ENCODE peak calls at places on chromosome 5, in nine cellular contexts. C, S, V, Q, L, I, E, N and A are unnamed samples.
A peak's percentile ranks its signal among the peaks of the same experiment; 100 is the strongest.

GRCh38 chr5:75551471-75551870 is 39.8 kb downstream of the POLK start:
- DNase-seq in C (peak; percentile 67), S (no peak), V (no peak), Q (no peak), L (no peak), I (no peak), E (peak; percentile 66), N (peak; percentile 70), A (no peak)

GRCh38 chr5:93995126-93995621 is 253.8 kb upstream of the POU5F2 start:
- DNase-seq in C (peak; percentile 29), S (no peak), V (no peak), Q (no peak), L (no peak), I (no peak), E (peak; percentile 44), N (no peak), A (no peak)

GRCh38 chr5:8958602-8959001 is 587.3 kb downstream of the SEMA5A start:
- DNase-seq in C (no peak), S (no peak), V (no peak), Q (no peak), L (no peak), I (no peak), E (no peak), N (no peak), A (no peak)

GRCh38 chr5:16903480-16904300 is 32.4 kb downstream of the MYO10 start:
- DNase-seq in C (no peak), S (no peak), V (peak; percentile 77), Q (no peak), L (no peak), I (no peak), E (no peak), N (no peak), A (no peak)

GRCh38 chr5:133292300-133292699 is 240.5 kb downstream of the HSPA4 start:
- DNase-seq in C (peak; percentile 66), S (no peak), V (no peak), Q (no peak), L (no peak), I (no peak), E (no peak), N (no peak), A (no peak)

GRCh38 chr5:34970552-34970951 is 41.2 kb downstream of the DNAJC21 start:
- DNase-seq in C (no peak), S (no peak), V (no peak), Q (no peak), L (no peak), I (no peak), E (no peak), N (no peak), A (no peak)

GRCh38 chr5:73031839-73032238 is 76.0 kb downstream of the FCHO2 start:
- DNase-seq in C (peak; percentile 53), S (no peak), V (no peak), Q (peak; percentile 30), L (no peak), I (no peak), E (peak; percentile 84), N (peak; percentile 79), A (no peak)

GRCh38 chr5:76041863-76042262 is 41.3 kb upstream of the SV2C start:
- DNase-seq in C (peak; percentile 6), S (no peak), V (no peak), Q (no peak), L (no peak), I (no peak), E (no peak), N (no peak), A (no peak)

GRCh38 chr5:10552183-10553143 is 11.4 kb upstream of the ANKRD33B start:
- DNase-seq in C (peak; percentile 61), S (peak; percentile 77), V (no peak), Q (no peak), L (no peak), I (no peak), E (no peak), N (peak; percentile 70), A (no peak)

GRCh38 chr5:124873189-124873588 is 126.8 kb upstream of the ZNF608 start:
- DNase-seq in C (no peak), S (no peak), V (no peak), Q (no peak), L (no peak), I (no peak), E (no peak), N (no peak), A (no peak)

GRCh38 chr5:71938886-71939285 is 168.4 kb upstream of the MAP1B start:
- DNase-seq in C (peak; percentile 75), S (no peak), V (no peak), Q (peak; percentile 71), L (no peak), I (no peak), E (no peak), N (no peak), A (peak; percentile 68)

GRCh38 chr5:96657068-96657467 is 5.1 kb upstream of the CAST start:
- DNase-seq in C (peak; percentile 94), S (no peak), V (peak; percentile 75), Q (no peak), L (no peak), I (no peak), E (peak; percentile 97), N (peak; percentile 96), A (no peak)

GRCh38 chr5:154541553-154541952 is 63.5 kb upstream of the HAND1 start:
- DNase-seq in C (peak; percentile 5), S (peak; percentile 43), V (no peak), Q (no peak), L (no peak), I (no peak), E (no peak), N (no peak), A (no peak)

GRCh38 chr5:143006511-143006910 is 236.3 kb downstream of the ARHGAP26 start:
- DNase-seq in C (no peak), S (no peak), V (no peak), Q (no peak), L (no peak), I (no peak), E (peak; percentile 11), N (no peak), A (no peak)
- H3K4me1 ChIP-seq in C (peaks cover 30% of the 10 kb centered on the region), S (peaks cover 27% of the 10 kb centered on the region), V (peaks cover 2% of the 10 kb centered on the region), Q (peaks cover 7% of the 10 kb centered on the region), L (peaks cover 7% of the 10 kb centered on the region), I (no peaks in the 10 kb centered on the region), E (peaks cover 46% of the 10 kb centered on the region), N (peaks cover 22% of the 10 kb centered on the region), A (peaks cover 73% of the 10 kb centered on the region)

GRCh38 chr5:150527808-150528207 is 19.9 kb downstream of the NDST1 start:
- DNase-seq in C (no peak), S (no peak), V (no peak), Q (no peak), L (peak; percentile 35), I (no peak), E (no peak), N (no peak), A (no peak)

GRCh38 chr5:150525163-150525562 is 17.2 kb downstream of the NDST1 start:
- DNase-seq in C (no peak), S (no peak), V (no peak), Q (no peak), L (no peak), I (no peak), E (no peak), N (no peak), A (no peak)

GRCh38 chr5:150527038-150527437 is 19.1 kb downstream of the NDST1 start:
- DNase-seq in C (no peak), S (no peak), V (no peak), Q (no peak), L (peak; percentile 35), I (no peak), E (no peak), N (no peak), A (no peak)

GRCh38 chr5:150523472-150524350 is 15.8 kb downstream of the NDST1 start:
- DNase-seq in C (peak; percentile 69), S (peak; percentile 73), V (peak; percentile 25), Q (peak; percentile 40), L (no peak), I (no peak), E (peak; percentile 78), N (peak; percentile 59), A (no peak)

DNA sequence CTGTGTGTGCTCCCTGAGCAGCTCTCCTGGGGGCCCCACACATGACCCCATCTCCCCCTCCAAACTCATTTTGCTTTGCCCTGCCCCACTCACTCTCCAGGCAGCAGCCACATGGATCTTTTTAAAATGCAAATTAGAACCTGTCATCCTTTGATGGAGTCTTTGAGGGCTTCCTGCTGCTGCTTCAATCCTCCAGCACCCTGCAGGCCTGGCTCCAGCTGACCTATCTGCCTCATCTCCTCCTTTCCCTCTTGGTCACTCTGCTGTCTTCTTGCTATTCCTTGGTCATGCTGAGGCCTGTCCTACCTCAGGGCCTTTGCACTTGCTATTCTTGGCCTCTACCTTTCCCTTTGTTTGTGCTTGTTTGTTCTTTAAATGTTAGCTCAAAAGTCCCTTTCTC is 17.9 kb downstream of the NDST1 start:
- DNase-seq in C (no peak), S (no peak), V (no peak), Q (no peak), L (no peak), I (no peak), E (no peak), N (no peak), A (no peak)
- H3K4me1 ChIP-seq in C (no peaks in the 10 kb centered on the region), S (peaks cover 32% of the 10 kb centered on the region), V (peaks cover 16% of the 10 kb centered on the region), Q (peaks cover 34% of the 10 kb centered on the region), L (no peaks in the 10 kb centered on the region), I (no peaks in the 10 kb centered on the region), E (peaks cover 33% of the 10 kb centered on the region), N (peaks cover 28% of the 10 kb centered on the region), A (peaks cover 20% of the 10 kb centered on the region)

GRCh38 chr5:139178948-139179347 is 19.2 kb downstream of the SIL1 start:
- DNase-seq in C (no peak), S (no peak), V (no peak), Q (peak; percentile 73), L (no peak), I (no peak), E (no peak), N (peak; percentile 50), A (no peak)

GRCh38 chr5:139183502-139183901 is 14.7 kb downstream of the SIL1 start:
- DNase-seq in C (no peak), S (no peak), V (no peak), Q (no peak), L (no peak), I (no peak), E (no peak), N (no peak), A (no peak)

GRCh38 chr5:139181835-139182452 is 16.2 kb downstream of the SIL1 start:
- DNase-seq in C (peak; percentile 16), S (no peak), V (no peak), Q (no peak), L (no peak), I (no peak), E (peak; percentile 65), N (peak; percentile 61), A (no peak)

GRCh38 chr5:139182528-139183296 is 15.5 kb downstream of the SIL1 start:
- DNase-seq in C (no peak), S (no peak), V (no peak), Q (no peak), L (no peak), I (no peak), E (no peak), N (no peak), A (no peak)

GRCh38 chr5:139180850-139181785 is 17.1 kb downstream of the SIL1 start:
- DNase-seq in C (no peak), S (no peak), V (no peak), Q (no peak), L (no peak), I (no peak), E (peak; percentile 64), N (peak; percentile 53), A (no peak)
- H3K4me1 ChIP-seq in C (no peaks in the 10 kb centered on the region), S (peaks cover 27% of the 10 kb centered on the region), V (peaks cover 4% of the 10 kb centered on the region), Q (peaks cover 60% of the 10 kb centered on the region), L (no peaks in the 10 kb centered on the region), I (no peaks in the 10 kb centered on the region), E (peaks cover 16% of the 10 kb centered on the region), N (peaks cover 13% of the 10 kb centered on the region), A (peaks cover 47% of the 10 kb centered on the region)

GRCh38 chr5:157714036-157714435 is 17.2 kb upstream of the THG1L start:
- DNase-seq in C (no peak), S (no peak), V (no peak), Q (no peak), L (no peak), I (no peak), E (no peak), N (peak; percentile 38), A (no peak)
- H3K4me1 ChIP-seq in C (peaks cover 40% of the 10 kb centered on the region), S (peaks cover 18% of the 10 kb centered on the region), V (no peaks in the 10 kb centered on the region), Q (no peaks in the 10 kb centered on the region), L (no peaks in the 10 kb centered on the region), I (no peaks in the 10 kb centered on the region), E (peaks cover 42% of the 10 kb centered on the region), N (peaks cover 30% of the 10 kb centered on the region), A (no peaks in the 10 kb centered on the region)